ENCODE peak calls at places on chromosomes 13 and 19, in seven cellular contexts. E, P, L, M, V, A and O are unnamed samples.

GRCh38 chr19:4069331-4069959 is 2.7 kb upstream of the ZBTB7A start:
- DNase-seq in V (no peak), M (no peak), L (no peak), A (no peak), P (no peak), E (no peak), O (no peak)

GRCh38 chr13:111531505-111531904 is 211.1 kb downstream of the TEX29 start:
- DNase-seq in E (peak; percentile 3), V (no peak), L (no peak), P (no peak), M (no peak), A (peak; percentile 10), O (peak; percentile 3)

GRCh38 chr19:32878988-32879387 is 9.4 kb upstream of the SLC7A9 start:
- DNase-seq in M (no peak), A (no peak), V (no peak), L (no peak), E (no peak), P (no peak), O (no peak)

GRCh38 chr19:45423033-45423588 is 606 bp downstream of the ERCC1 start:
- DNase-seq in V (no peak), M (no peak), L (no peak), E (no peak), P (no peak), A (no peak), O (no peak)

GRCh38 chr13:53783466-53783865 is 754.9 kb downstream of the OLFM4 start:
- DNase-seq in M (no peak), A (no peak), L (no peak), E (no peak), P (no peak), V (no peak), O (no peak)

GRCh38 chr19:46616631-46617322 is 8.1 kb downstream of the PTGIR start:
- DNase-seq in M (no peak), E (peak; percentile 82), P (peak; percentile 34), A (no peak), V (peak; percentile 65), L (no peak), O (peak; percentile 74)

GRCh38 chr13:89136678-89137077 is 1465.5 kb downstream of the SLITRK5 start:
- DNase-seq in V (no peak), E (no peak), L (no peak), M (no peak), A (no peak), P (no peak), O (no peak)

GRCh38 chr13:82758056-82758455 is 1124.2 kb downstream of the SLITRK1 start:
- DNase-seq in L (no peak), V (no peak), E (peak; percentile 56), M (no peak), P (no peak), A (peak; percentile 14), O (peak; percentile 53)

GRCh38 chr19:31938675-31939074 is 406.7 kb upstream of the ZNF507 start:
- DNase-seq in M (peak; percentile 37), P (no peak), E (no peak), L (no peak), V (no peak), A (no peak), O (no peak)

GRCh38 chr19:48975947-48976847 is 11.1 kb downstream of the FTL start:
- DNase-seq in P (no peak), E (no peak), A (no peak), V (no peak), L (no peak), M (no peak), O (peak; percentile 28)

GRCh38 chr13:84951128-84951527 is 848.1 kb downstream of the SLITRK6 start:
- DNase-seq in E (no peak), V (no peak), A (no peak), M (no peak), L (no peak), P (no peak), O (no peak)

GRCh38 chr19:48194041-48194871 is 23.8 kb downstream of the ZSWIM9 start:
- DNase-seq in A (no peak), M (no peak), V (no peak), L (no peak), P (peak; percentile 39), E (peak; percentile 28), O (no peak)

GRCh38 chr19:2047449-2048103 is 3.5 kb downstream of the MKNK2 start:
- DNase-seq in A (no peak), E (no peak), M (no peak), P (peak; percentile 57), V (no peak), L (no peak), O (peak; percentile 64)

GRCh38 chr13:23950736-23951510 is 53.6 kb upstream of the C1QTNF9B start:
- DNase-seq in P (no peak), A (no peak), E (no peak), M (no peak), L (no peak), V (no peak), O (no peak)

GRCh38 chr19:17021793-17022590 is 4.6 kb downstream of the CPAMD8 start:
- DNase-seq in M (no peak), E (peak; percentile 79), P (no peak), A (no peak), V (no peak), L (no peak), O (peak; percentile 58)

GRCh38 chr13:57624565-57625435 is 6.7 kb upstream of the PCDH17 start:
- DNase-seq in A (peak; percentile 33), E (peak; percentile 76), L (peak; percentile 52), P (no peak), M (peak; percentile 32), V (peak; percentile 23), O (peak; percentile 62)

GRCh38 chr19:15292847-15293582 is 39.3 kb downstream of the BRD4 start:
- DNase-seq in P (no peak), M (no peak), E (peak; percentile 42), A (no peak), V (no peak), L (no peak), O (no peak)

GRCh38 chr13:28429685-28430290 is 65.1 kb downstream of the FLT1 start:
- DNase-seq in M (no peak), V (no peak), P (no peak), A (no peak), E (peak; percentile 62), L (no peak), O (no peak)
- H3K4me3 ChIP-seq in M (no peak overlapping the region), V (no peak overlapping the region), P (no peak overlapping the region), A (no peak overlapping the region), E (no peak overlapping the region), L (no peak overlapping the region), O (no peak overlapping the region)

GRCh38 chr19:6272411-6272791 is 7.4 kb downstream of the MLLT1 start:
- DNase-seq in P (no peak), E (no peak), L (no peak), A (no peak), V (no peak), M (no peak), O (peak; percentile 17)
- H3K4me3 ChIP-seq in P (no peak overlapping the region), E (peak overlapping the region; percentile 27), L (no peak overlapping the region), A (no peak overlapping the region), V (peak overlapping the region; percentile 37), M (no peak overlapping the region), O (no peak overlapping the region)

GRCh38 chr19:30719991-30720329 is 347.8 kb downstream of the ZNF536 start:
- DNase-seq in E (no peak), P (no peak), A (no peak), L (no peak), M (no peak), V (peak; percentile 33), O (no peak)
- H3K4me3 ChIP-seq in E (peak overlapping the region; percentile 57), P (no peak overlapping the region), A (peak overlapping the region; percentile 48), L (peak overlapping the region; percentile 54), M (peak overlapping the region; percentile 34), V (peak overlapping the region; percentile 66), O (peak overlapping the region; percentile 13)

GRCh38 chr13:36512771-36513170 is 80.5 kb downstream of the CCNA1 start:
- DNase-seq in L (no peak), E (no peak), V (no peak), P (no peak), M (no peak), A (no peak), O (peak; percentile 18)
- H3K4me3 ChIP-seq in L (no peak overlapping the region), E (no peak overlapping the region), V (no peak overlapping the region), P (no peak overlapping the region), M (no peak overlapping the region), A (no peak overlapping the region), O (no peak overlapping the region)

DNA sequence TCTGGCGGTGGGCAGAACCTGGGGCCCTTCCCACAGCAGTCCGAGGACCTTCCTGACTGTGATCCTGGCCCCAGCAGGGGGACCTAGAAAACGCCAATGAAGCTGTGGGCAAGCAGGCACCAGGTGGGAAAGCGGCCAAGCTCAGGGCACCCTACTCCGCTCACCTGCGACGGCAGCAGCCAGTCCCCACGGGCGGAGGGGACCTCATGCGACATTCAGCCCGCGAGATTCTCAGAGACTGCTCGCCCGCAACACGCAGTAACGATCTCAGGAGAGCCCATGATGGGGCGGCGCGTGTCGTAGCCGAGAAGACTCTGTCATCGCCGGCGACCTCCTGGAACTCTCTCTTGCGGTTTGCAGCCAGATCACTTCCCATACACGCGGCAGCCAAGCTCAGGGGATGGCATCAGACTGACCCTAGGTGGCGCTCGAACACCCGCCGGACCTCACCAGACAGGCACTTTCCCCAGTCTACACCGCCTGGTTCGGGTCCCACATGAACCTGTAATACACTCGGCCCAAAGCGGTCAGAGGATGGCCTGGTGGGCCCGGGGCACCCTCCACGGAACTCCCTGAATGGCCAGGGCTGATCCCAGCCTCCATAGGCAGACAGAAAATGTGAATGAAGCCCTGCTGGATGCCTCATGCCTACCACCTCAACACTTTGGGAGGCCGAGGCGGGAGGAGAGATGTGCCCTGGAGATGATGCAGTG is 26.5 kb downstream of the MAN2B1 start:
- DNase-seq in V (peak; percentile 78), E (peak; percentile 82), A (peak; percentile 84), P (peak; percentile 82), M (peak; percentile 35), L (peak; percentile 16), O (peak; percentile 81)
- H3K4me3 ChIP-seq in V (peak overlapping the region; percentile 33), E (peak overlapping the region; percentile 11), A (peak overlapping the region; percentile 12), P (no peak overlapping the region), M (no peak overlapping the region), L (no peak overlapping the region), O (peak overlapping the region; percentile 13)

GRCh38 chr19:6971366-6971765 is 49.9 kb downstream of the MBD3L2B start:
- DNase-seq in V (no peak), A (no peak), M (no peak), P (no peak), E (no peak), L (no peak), O (no peak)
- H3K4me3 ChIP-seq in V (no peak overlapping the region), A (no peak overlapping the region), M (no peak overlapping the region), P (no peak overlapping the region), E (no peak overlapping the region), L (no peak overlapping the region), O (no peak overlapping the region)